ENCODE peak calls at places on chromosomes 5 and 9, in six cellular contexts. A, H, I, G, K and Z are unnamed samples.

GRCh38 chr5:5886812-5887486 is 464.5 kb downstream of the ICE1 start:
- DNase-seq in A (peak), H (peak), I (peak), G (no peak), K (peak), Z (no peak)

GRCh38 chr5:147307170-147307569 is 72.3 kb downstream of the STK32A start:
- DNase-seq in A (no peak), H (no peak), I (no peak), G (no peak), K (no peak), Z (no peak)

GRCh38 chr5:137613554-137614265 is 114.6 kb upstream of the SPOCK1 start:
- DNase-seq in A (no peak), H (no peak), I (no peak), G (no peak), K (no peak), Z (no peak)

GRCh38 chr9:112555844-112556482 is 69.3 kb downstream of the KIAA1958 start:
- DNase-seq in A (no peak), H (no peak), I (no peak), G (no peak), K (peak), Z (no peak)

GRCh38 chr5:85304524-85304923 is 919.8 kb upstream of the EDIL3 start:
- DNase-seq in A (no peak), H (no peak), I (no peak), G (no peak), K (no peak), Z (no peak)

GRCh38 chr5:80308526-80308925 is 11.3 kb upstream of the SPZ1 start:
- DNase-seq in A (no peak), H (no peak), I (no peak), G (no peak), K (no peak), Z (no peak)

GRCh38 chr9:7376838-7377237 is 422.7 kb downstream of the DMAC1 start:
- DNase-seq in A (no peak), H (no peak), I (no peak), G (no peak), K (no peak), Z (no peak)

GRCh38 chr5:1005904-1006655 is 2.5 kb upstream of the NKD2 start:
- DNase-seq in A (no peak), H (no peak), I (no peak), G (no peak), K (no peak), Z (no peak)

GRCh38 chr5:141672856-141673813 is 8.9 kb downstream of the ARAP3 start:
- DNase-seq in A (no peak), H (no peak), I (no peak), G (no peak), K (no peak), Z (no peak)

GRCh38 chr9:71987471-71988371 is 72.7 kb downstream of the C9orf57 start:
- DNase-seq in A (no peak), H (no peak), I (no peak), G (no peak), K (no peak), Z (no peak)

GRCh38 chr5:68431181-68431580 is 215.6 kb downstream of the PIK3R1 start:
- DNase-seq in A (no peak), H (no peak), I (no peak), G (no peak), K (no peak), Z (no peak)

GRCh38 chr5:68430282-68430681 is 214.7 kb downstream of the PIK3R1 start:
- DNase-seq in A (no peak), H (no peak), I (no peak), G (no peak), K (no peak), Z (no peak)

GRCh38 chr5:68431601-68432337 is 216.2 kb downstream of the PIK3R1 start:
- DNase-seq in A (no peak), H (no peak), I (no peak), G (no peak), K (no peak), Z (no peak)

GRCh38 chr5:68433921-68434879 is 218.6 kb downstream of the PIK3R1 start:
- DNase-seq in A (no peak), H (peak), I (peak), G (peak), K (peak), Z (peak)

DNA sequence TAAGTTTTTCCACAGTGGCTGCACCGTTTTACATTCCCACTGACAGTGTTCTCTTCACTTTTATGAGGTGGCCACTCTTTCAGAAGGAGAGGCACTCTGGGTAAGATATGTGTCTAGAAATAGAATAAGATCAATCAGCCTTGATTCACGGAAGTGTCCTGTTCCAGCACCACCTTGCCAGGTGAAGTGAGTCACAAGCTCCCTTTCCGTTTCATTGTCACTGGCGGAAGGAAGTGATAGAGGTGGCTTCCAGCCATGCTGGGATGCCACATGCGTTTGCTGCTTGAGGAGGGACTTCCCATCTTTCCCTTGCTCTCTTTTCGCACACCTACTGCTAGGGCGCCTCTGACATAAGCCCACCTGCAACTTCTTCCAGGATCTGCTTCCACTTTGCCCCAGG is 217.1 kb downstream of the PIK3R1 start:
- DNase-seq in A (no peak), H (no peak), I (no peak), G (no peak), K (no peak), Z (peak)
- TF ChIP-seq POLR2AphosphoS5 in A (no peak), H (no peak), I (no peak), G (no peak), K (no peak), Z (peak)

DNA sequence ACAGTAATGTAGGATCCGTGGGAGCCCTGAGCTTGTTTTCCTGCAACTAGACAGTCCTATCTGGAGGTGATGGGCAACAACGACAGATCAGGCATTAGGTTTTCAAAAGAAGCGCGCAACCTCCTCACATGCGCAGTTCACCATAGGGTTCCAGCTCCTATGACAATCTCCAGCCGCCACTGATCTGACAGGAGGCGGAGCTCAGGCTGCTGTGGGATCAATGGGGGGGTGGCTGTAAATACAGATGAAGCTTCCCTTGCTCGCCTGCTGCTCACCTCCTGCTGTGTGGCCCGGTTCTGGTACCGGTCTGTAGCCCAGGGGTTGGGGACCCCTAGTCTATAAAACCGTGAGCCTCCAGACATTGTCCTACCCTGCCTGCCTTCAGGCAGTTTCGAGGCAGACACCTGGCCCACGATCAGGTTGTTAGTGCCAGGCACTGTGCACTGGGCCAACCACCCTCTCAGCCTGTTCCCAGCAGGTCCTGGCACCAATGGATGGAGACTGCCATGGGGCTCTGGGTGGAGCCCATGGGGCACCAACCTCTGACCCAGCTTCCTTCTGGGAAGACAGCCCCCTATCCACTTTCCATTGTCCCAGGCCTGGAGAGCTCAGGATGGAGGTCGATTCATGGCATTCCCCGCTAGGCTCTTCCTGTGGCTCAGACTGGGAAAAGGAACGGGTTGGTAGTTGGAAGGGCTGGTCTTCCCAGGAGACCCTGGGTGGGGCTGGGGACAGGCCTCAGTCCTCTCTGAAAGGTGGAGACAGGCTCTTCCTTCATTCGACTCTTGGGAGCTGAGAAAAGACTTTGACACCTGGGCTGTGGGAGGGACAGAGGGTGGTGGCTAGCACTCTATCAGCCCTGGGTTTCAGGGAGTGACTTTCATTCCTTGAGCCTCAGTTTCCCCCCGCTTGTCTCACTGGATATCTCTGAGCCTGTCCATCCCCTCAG is 1.7 kb downstream of the ENDOG start:
- DNase-seq in A (peak), H (no peak), I (peak), G (no peak), K (no peak), Z (no peak)
- H3K4me3 ChIP-seq in A (peak), H (no peak), I (peak), G (no peak), K (no peak), Z (peak)

DNA sequence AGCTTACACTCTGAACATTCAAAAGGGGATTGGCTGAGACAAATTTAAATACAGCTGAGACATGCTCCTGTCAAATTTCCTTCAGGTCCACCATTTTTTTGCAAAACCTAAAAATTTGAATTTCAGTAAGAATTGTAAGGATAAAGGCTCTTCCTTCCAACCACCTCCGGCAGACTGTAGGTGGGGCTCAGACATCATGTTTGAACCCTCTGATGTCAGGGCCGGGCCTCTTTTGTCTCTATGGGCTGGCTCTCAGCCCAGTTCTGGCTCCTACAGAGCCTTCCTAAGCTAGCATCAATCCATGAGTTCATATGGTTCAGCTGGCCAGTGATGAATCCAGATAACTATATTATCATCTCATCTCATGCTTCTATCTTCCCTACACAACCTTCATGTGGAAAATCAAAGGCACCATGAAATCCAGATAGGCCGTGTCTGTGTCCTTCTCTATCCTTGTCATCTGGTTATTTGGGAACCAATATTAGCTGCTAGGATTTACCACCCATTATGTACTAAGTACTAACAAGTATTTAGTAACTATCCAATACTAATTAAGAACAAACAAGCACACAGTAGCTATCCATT is 44.2 kb downstream of the NIPSNAP3B start:
- DNase-seq in A (peak), H (no peak), I (no peak), G (no peak), K (no peak), Z (no peak)
- TF ChIP-seq YY1 in A (no peak), H (no peak), I (no peak), G (no peak), K (no peak), Z (no peak)

GRCh38 chr5:17279487-17279886 is 62.1 kb downstream of the BASP1 start:
- DNase-seq in A (no peak), H (no peak), I (no peak), G (no peak), K (no peak), Z (no peak)
- TF ChIP-seq POLR2AphosphoS5 in A (no peak), H (no peak), I (no peak), G (no peak), K (no peak), Z (no peak)

GRCh38 chr9:34990908-34991832 is 1.6 kb downstream of the DNAJB5 start:
- DNase-seq in A (no peak), H (no peak), I (no peak), G (no peak), K (no peak), Z (no peak)
- H3K4me3 ChIP-seq in A (peak), H (peak), I (no peak), G (peak), K (no peak), Z (peak)

GRCh38 chr9:107710988-107711387 is 221.4 kb upstream of the KLF4 start:
- DNase-seq in A (no peak), H (no peak), I (no peak), G (no peak), K (no peak), Z (no peak)

GRCh38 chr9:107710552-107710951 is 221.0 kb upstream of the KLF4 start:
- DNase-seq in A (no peak), H (no peak), I (no peak), G (no peak), K (no peak), Z (no peak)

GRCh38 chr9:107711528-107711927 is 222.0 kb upstream of the KLF4 start:
- DNase-seq in A (peak), H (no peak), I (no peak), G (no peak), K (no peak), Z (peak)

GRCh38 chr9:107708786-107709185 is 219.2 kb upstream of the KLF4 start:
- DNase-seq in A (no peak), H (no peak), I (no peak), G (no peak), K (no peak), Z (no peak)

GRCh38 chr9:107712390-107712789 is 222.8 kb upstream of the KLF4 start:
- DNase-seq in A (no peak), H (no peak), I (peak), G (no peak), K (no peak), Z (peak)
- TF ChIP-seq YY1 in A (no peak), H (no peak), I (no peak), G (no peak), K (no peak), Z (peak)

GRCh38 chr9:128117613-128118471 is 9.7 kb downstream of the PTGES2 start:
- DNase-seq in A (peak), H (peak), I (peak), G (no peak), K (peak), Z (peak)
- TF ChIP-seq POLR2AphosphoS5 in A (no peak), H (no peak), I (no peak), G (no peak), K (no peak), Z (no peak)

DNA sequence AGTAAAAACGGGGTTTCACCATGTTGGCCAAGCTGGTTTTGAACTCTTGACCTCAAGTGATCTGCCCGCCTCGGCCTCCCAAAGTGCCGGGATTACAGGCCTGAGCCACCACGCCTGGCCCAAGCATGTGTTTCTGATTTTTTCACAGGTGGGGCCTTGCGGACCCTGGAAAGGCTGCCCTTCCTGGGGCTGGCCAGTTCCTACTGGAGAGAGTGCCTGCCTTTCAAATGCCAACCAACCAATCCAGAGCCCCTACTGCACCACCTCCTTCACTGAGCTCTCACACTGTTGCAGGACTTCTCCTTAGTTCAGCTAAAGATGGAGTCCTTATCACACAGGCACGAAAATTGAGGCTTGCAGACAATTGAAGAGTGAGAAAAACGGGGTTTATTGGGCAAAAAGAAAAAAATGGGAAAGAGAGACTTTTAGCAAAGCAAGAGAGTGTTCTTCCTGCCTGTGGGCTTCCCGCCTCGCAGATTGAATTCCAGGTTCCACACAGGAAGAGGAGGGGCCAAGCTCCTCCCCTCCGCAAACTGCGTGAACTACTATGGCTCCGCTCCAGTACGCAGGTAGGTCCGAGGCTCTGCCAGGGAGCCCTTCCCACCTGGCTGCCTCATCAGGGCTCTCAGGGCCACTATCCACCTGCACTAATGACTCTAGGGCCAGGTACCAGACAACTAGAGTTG is 8.3 kb upstream of the CMBL start:
- DNase-seq in A (no peak), H (no peak), I (no peak), G (no peak), K (no peak), Z (no peak)
- H3K4me3 ChIP-seq in A (no peak), H (no peak), I (no peak), G (no peak), K (no peak), Z (no peak)